ENCODE peak calls at places on chromosomes 1 and 21, in six cellular contexts. One of them, this sample, is unnamed.
A peak's percentile ranks its signal among the peaks of the same experiment; 100 is the strongest.

GRCh38 chr1:168407832-168408530 is 127.3 kb downstream of the TBX19 start:
- DNase-seq in kidney glomerular epithelial cell: no peak
- DNase-seq in central memory CD8-positive, alpha-beta T cell: no peak
- DNase-seq in lower leg skin: no peak
- DNase-seq in stimulated activated effector memory CD8-positive, alpha-beta T cell treated with anti-CD3 and anti-CD28 coated beads, Interleukin-12 subunit alpha, Interleukin-12 subunit beta, amount 100 ng/mL, for 72 hours: no peak
- DNase-seq in activated CD8-positive, alpha-beta memory T cell treated with anti-CD3 and anti-CD28 coated beads, Interleukin-2, amount 50 U/mL, for 48 hours: no peak
- DNase-seq in this sample: no peak

GRCh38 chr1:1291611-1292441 is 11.6 kb downstream of the SCNN1D start:
- DNase-seq in activated CD8-positive, alpha-beta memory T cell treated with anti-CD3 and anti-CD28 coated beads, Interleukin-2, amount 50 U/mL, for 48 hours: peak; percentile 77
- DNase-seq in lower leg skin: peak; percentile 62
- DNase-seq in central memory CD8-positive, alpha-beta T cell: no peak
- DNase-seq in kidney glomerular epithelial cell: peak; percentile 73
- DNase-seq in stimulated activated effector memory CD8-positive, alpha-beta T cell treated with anti-CD3 and anti-CD28 coated beads, Interleukin-12 subunit alpha, Interleukin-12 subunit beta, amount 100 ng/mL, for 72 hours: peak; percentile 72
- DNase-seq in this sample: no peak

GRCh38 chr1:26357121-26357602 is 3.2 kb upstream of the CRYBG2 start:
- DNase-seq in activated CD8-positive, alpha-beta memory T cell treated with anti-CD3 and anti-CD28 coated beads, Interleukin-2, amount 50 U/mL, for 48 hours: no peak
- DNase-seq in central memory CD8-positive, alpha-beta T cell: no peak
- DNase-seq in lower leg skin: no peak
- DNase-seq in stimulated activated effector memory CD8-positive, alpha-beta T cell treated with anti-CD3 and anti-CD28 coated beads, Interleukin-12 subunit alpha, Interleukin-12 subunit beta, amount 100 ng/mL, for 72 hours: no peak
- DNase-seq in kidney glomerular epithelial cell: no peak
- DNase-seq in this sample: no peak

GRCh38 chr1:66535853-66536252 is 1.9 kb downstream of the SGIP1 start:
- DNase-seq in kidney glomerular epithelial cell: no peak
- DNase-seq in stimulated activated effector memory CD8-positive, alpha-beta T cell treated with anti-CD3 and anti-CD28 coated beads, Interleukin-12 subunit alpha, Interleukin-12 subunit beta, amount 100 ng/mL, for 72 hours: no peak
- DNase-seq in lower leg skin: no peak
- DNase-seq in activated CD8-positive, alpha-beta memory T cell treated with anti-CD3 and anti-CD28 coated beads, Interleukin-2, amount 50 U/mL, for 48 hours: no peak
- DNase-seq in central memory CD8-positive, alpha-beta T cell: no peak
- DNase-seq in this sample: no peak

GRCh38 chr1:58454807-58455206 is 91.7 kb downstream of the OMA1 start:
- DNase-seq in lower leg skin: no peak
- DNase-seq in central memory CD8-positive, alpha-beta T cell: no peak
- DNase-seq in stimulated activated effector memory CD8-positive, alpha-beta T cell treated with anti-CD3 and anti-CD28 coated beads, Interleukin-12 subunit alpha, Interleukin-12 subunit beta, amount 100 ng/mL, for 72 hours: no peak
- DNase-seq in activated CD8-positive, alpha-beta memory T cell treated with anti-CD3 and anti-CD28 coated beads, Interleukin-2, amount 50 U/mL, for 48 hours: no peak
- DNase-seq in kidney glomerular epithelial cell: no peak
- DNase-seq in this sample: no peak

GRCh38 chr1:43316738-43317520 is 16.1 kb downstream of the TIE1 start:
- DNase-seq in central memory CD8-positive, alpha-beta T cell: no peak
- DNase-seq in stimulated activated effector memory CD8-positive, alpha-beta T cell treated with anti-CD3 and anti-CD28 coated beads, Interleukin-12 subunit alpha, Interleukin-12 subunit beta, amount 100 ng/mL, for 72 hours: no peak
- DNase-seq in kidney glomerular epithelial cell: no peak
- DNase-seq in lower leg skin: no peak
- DNase-seq in activated CD8-positive, alpha-beta memory T cell treated with anti-CD3 and anti-CD28 coated beads, Interleukin-2, amount 50 U/mL, for 48 hours: no peak
- DNase-seq in this sample: no peak

GRCh38 chr21:16134134-16134533 is 404.4 kb downstream of the USP25 start:
- DNase-seq in lower leg skin: no peak
- DNase-seq in kidney glomerular epithelial cell: no peak
- DNase-seq in activated CD8-positive, alpha-beta memory T cell treated with anti-CD3 and anti-CD28 coated beads, Interleukin-2, amount 50 U/mL, for 48 hours: no peak
- DNase-seq in central memory CD8-positive, alpha-beta T cell: no peak
- DNase-seq in stimulated activated effector memory CD8-positive, alpha-beta T cell treated with anti-CD3 and anti-CD28 coated beads, Interleukin-12 subunit alpha, Interleukin-12 subunit beta, amount 100 ng/mL, for 72 hours: no peak
- DNase-seq in this sample: no peak

GRCh38 chr1:231070758-231071443 is 30.8 kb upstream of the FAM89A start:
- DNase-seq in central memory CD8-positive, alpha-beta T cell: no peak
- DNase-seq in kidney glomerular epithelial cell: no peak
- DNase-seq in stimulated activated effector memory CD8-positive, alpha-beta T cell treated with anti-CD3 and anti-CD28 coated beads, Interleukin-12 subunit alpha, Interleukin-12 subunit beta, amount 100 ng/mL, for 72 hours: no peak
- DNase-seq in lower leg skin: no peak
- DNase-seq in activated CD8-positive, alpha-beta memory T cell treated with anti-CD3 and anti-CD28 coated beads, Interleukin-2, amount 50 U/mL, for 48 hours: no peak
- DNase-seq in this sample: no peak

GRCh38 chr1:21050031-21050430 is 126.7 kb downstream of the EIF4G3 start:
- DNase-seq in central memory CD8-positive, alpha-beta T cell: no peak
- DNase-seq in kidney glomerular epithelial cell: no peak
- DNase-seq in lower leg skin: no peak
- DNase-seq in activated CD8-positive, alpha-beta memory T cell treated with anti-CD3 and anti-CD28 coated beads, Interleukin-2, amount 50 U/mL, for 48 hours: no peak
- DNase-seq in stimulated activated effector memory CD8-positive, alpha-beta T cell treated with anti-CD3 and anti-CD28 coated beads, Interleukin-12 subunit alpha, Interleukin-12 subunit beta, amount 100 ng/mL, for 72 hours: no peak
- DNase-seq in this sample: no peak

GRCh38 chr1:119711804-119712341 is at the start of gene PHGDH:
- DNase-seq in central memory CD8-positive, alpha-beta T cell: no peak
- DNase-seq in stimulated activated effector memory CD8-positive, alpha-beta T cell treated with anti-CD3 and anti-CD28 coated beads, Interleukin-12 subunit alpha, Interleukin-12 subunit beta, amount 100 ng/mL, for 72 hours: peak; percentile 79
- DNase-seq in activated CD8-positive, alpha-beta memory T cell treated with anti-CD3 and anti-CD28 coated beads, Interleukin-2, amount 50 U/mL, for 48 hours: peak; percentile 81
- DNase-seq in lower leg skin: peak; percentile 53
- DNase-seq in kidney glomerular epithelial cell: peak; percentile 74
- DNase-seq in this sample: no peak

GRCh38 chr1:5692649-5693048 is 299.6 kb downstream of the NPHP4 start:
- DNase-seq in central memory CD8-positive, alpha-beta T cell: no peak
- DNase-seq in activated CD8-positive, alpha-beta memory T cell treated with anti-CD3 and anti-CD28 coated beads, Interleukin-2, amount 50 U/mL, for 48 hours: no peak
- DNase-seq in stimulated activated effector memory CD8-positive, alpha-beta T cell treated with anti-CD3 and anti-CD28 coated beads, Interleukin-12 subunit alpha, Interleukin-12 subunit beta, amount 100 ng/mL, for 72 hours: no peak
- DNase-seq in kidney glomerular epithelial cell: no peak
- DNase-seq in lower leg skin: no peak
- DNase-seq in this sample: peak; percentile 55

GRCh38 chr1:225143001-225143400 is 213.5 kb downstream of the DNAH14 start:
- DNase-seq in stimulated activated effector memory CD8-positive, alpha-beta T cell treated with anti-CD3 and anti-CD28 coated beads, Interleukin-12 subunit alpha, Interleukin-12 subunit beta, amount 100 ng/mL, for 72 hours: no peak
- DNase-seq in central memory CD8-positive, alpha-beta T cell: no peak
- DNase-seq in lower leg skin: no peak
- DNase-seq in kidney glomerular epithelial cell: no peak
- DNase-seq in activated CD8-positive, alpha-beta memory T cell treated with anti-CD3 and anti-CD28 coated beads, Interleukin-2, amount 50 U/mL, for 48 hours: no peak
- DNase-seq in this sample: no peak

GRCh38 chr1:82540006-82540405 is 739.3 kb downstream of the ADGRL2 start:
- DNase-seq in central memory CD8-positive, alpha-beta T cell: no peak
- DNase-seq in stimulated activated effector memory CD8-positive, alpha-beta T cell treated with anti-CD3 and anti-CD28 coated beads, Interleukin-12 subunit alpha, Interleukin-12 subunit beta, amount 100 ng/mL, for 72 hours: no peak
- DNase-seq in kidney glomerular epithelial cell: no peak
- DNase-seq in lower leg skin: no peak
- DNase-seq in activated CD8-positive, alpha-beta memory T cell treated with anti-CD3 and anti-CD28 coated beads, Interleukin-2, amount 50 U/mL, for 48 hours: no peak
- DNase-seq in this sample: no peak

GRCh38 chr1:6962390-6962955 is 177.2 kb downstream of the CAMTA1 start:
- DNase-seq in lower leg skin: peak; percentile 31
- DNase-seq in activated CD8-positive, alpha-beta memory T cell treated with anti-CD3 and anti-CD28 coated beads, Interleukin-2, amount 50 U/mL, for 48 hours: peak; percentile 83
- DNase-seq in stimulated activated effector memory CD8-positive, alpha-beta T cell treated with anti-CD3 and anti-CD28 coated beads, Interleukin-12 subunit alpha, Interleukin-12 subunit beta, amount 100 ng/mL, for 72 hours: no peak
- DNase-seq in central memory CD8-positive, alpha-beta T cell: no peak
- DNase-seq in kidney glomerular epithelial cell: no peak
- DNase-seq in this sample: no peak

GRCh38 chr1:9120312-9120958 is 8.5 kb downstream of the GPR157 start:
- DNase-seq in lower leg skin: no peak
- DNase-seq in kidney glomerular epithelial cell: no peak
- DNase-seq in central memory CD8-positive, alpha-beta T cell: no peak
- DNase-seq in activated CD8-positive, alpha-beta memory T cell treated with anti-CD3 and anti-CD28 coated beads, Interleukin-2, amount 50 U/mL, for 48 hours: no peak
- DNase-seq in stimulated activated effector memory CD8-positive, alpha-beta T cell treated with anti-CD3 and anti-CD28 coated beads, Interleukin-12 subunit alpha, Interleukin-12 subunit beta, amount 100 ng/mL, for 72 hours: no peak
- DNase-seq in this sample: no peak